ENCODE peak calls at places on chromosomes 7 and 10, in seven cellular contexts. One of them, this sample, is unnamed.

GRCh38 chr7:33276325-33276724 is 147.0 kb downstream of the BBS9 start:
- DNase-seq in Panc1: no peak
- DNase-seq in HFFc6: no peak
- DNase-seq in GM13977: no peak
- DNase-seq in HCT116: no peak
- DNase-seq in GM06990: no peak
- DNase-seq in cardiac fibroblast: no peak
- DNase-seq in this sample: no peak

GRCh38 chr10:132846631-132847415 is 60.9 kb upstream of the NKX6-2 start:
- DNase-seq in Panc1: no peak
- DNase-seq in HFFc6: no peak
- DNase-seq in GM13977: no peak
- DNase-seq in HCT116: no peak
- DNase-seq in GM06990: no peak
- DNase-seq in cardiac fibroblast: no peak
- DNase-seq in this sample: no peak

GRCh38 chr7:131029002-131029401 is 295.0 kb upstream of the KLF14 start:
- DNase-seq in Panc1: no peak
- DNase-seq in HFFc6: no peak
- DNase-seq in GM13977: no peak
- DNase-seq in HCT116: no peak
- DNase-seq in GM06990: no peak
- DNase-seq in cardiac fibroblast: no peak
- DNase-seq in this sample: no peak

GRCh38 chr7:40947546-40947945 is 755.3 kb downstream of the INHBA start:
- DNase-seq in Panc1: no peak
- DNase-seq in HFFc6: no peak
- DNase-seq in GM13977: no peak
- DNase-seq in HCT116: no peak
- DNase-seq in GM06990: no peak
- DNase-seq in cardiac fibroblast: no peak
- DNase-seq in this sample: no peak

GRCh38 chr10:58867683-58868082 is 308.8 kb upstream of the PHYHIPL start:
- DNase-seq in Panc1: no peak
- DNase-seq in HFFc6: no peak
- DNase-seq in GM13977: no peak
- DNase-seq in HCT116: no peak
- DNase-seq in GM06990: no peak
- DNase-seq in cardiac fibroblast: no peak
- DNase-seq in this sample: no peak

GRCh38 chr10:58969578-58969977 is 206.9 kb upstream of the PHYHIPL start:
- DNase-seq in Panc1: no peak
- DNase-seq in HFFc6: peak
- DNase-seq in GM13977: no peak
- DNase-seq in HCT116: no peak
- DNase-seq in GM06990: no peak
- DNase-seq in cardiac fibroblast: peak
- DNase-seq in this sample: no peak

GRCh38 chr10:59303018-59303417 is 59.3 kb downstream of the FAM13C start:
- DNase-seq in Panc1: no peak
- DNase-seq in HFFc6: no peak
- DNase-seq in GM13977: no peak
- DNase-seq in HCT116: no peak
- DNase-seq in GM06990: no peak
- DNase-seq in cardiac fibroblast: peak
- DNase-seq in this sample: no peak

GRCh38 chr7:104207348-104207730 is 474 bp downstream of the ORC5 start:
- DNase-seq in Panc1: no peak
- DNase-seq in HFFc6: no peak
- DNase-seq in GM13977: peak
- DNase-seq in HCT116: no peak
- DNase-seq in GM06990: peak
- DNase-seq in cardiac fibroblast: peak
- DNase-seq in this sample: peak

GRCh38 chr10:128263891-128264688 is 137.9 kb upstream of the MKI67 start:
- DNase-seq in Panc1: peak
- DNase-seq in HFFc6: peak
- DNase-seq in GM13977: peak
- DNase-seq in HCT116: peak
- DNase-seq in GM06990: no peak
- DNase-seq in cardiac fibroblast: peak
- DNase-seq in this sample: peak

GRCh38 chr10:1366811-1367425 is 310.7 kb downstream of the WDR37 start:
- DNase-seq in Panc1: no peak
- DNase-seq in HFFc6: no peak
- DNase-seq in GM13977: no peak
- DNase-seq in HCT116: no peak
- DNase-seq in GM06990: no peak
- DNase-seq in cardiac fibroblast: no peak
- DNase-seq in this sample: no peak

GRCh38 chr10:110872984-110873569 is 1.3 kb downstream of the PDCD4 start:
- DNase-seq in Panc1: no peak
- DNase-seq in HFFc6: no peak
- DNase-seq in GM13977: no peak
- DNase-seq in HCT116: no peak
- DNase-seq in GM06990: no peak
- DNase-seq in cardiac fibroblast: peak
- DNase-seq in this sample: no peak

GRCh38 chr10:110870823-110871235 is 899 bp upstream of the PDCD4 start:
- DNase-seq in Panc1: no peak
- DNase-seq in HFFc6: no peak
- DNase-seq in GM13977: no peak
- DNase-seq in HCT116: no peak
- DNase-seq in GM06990: no peak
- DNase-seq in cardiac fibroblast: peak
- DNase-seq in this sample: no peak

GRCh38 chr10:110871236-110872084 is at the start of gene PDCD4:
- DNase-seq in Panc1: peak
- DNase-seq in HFFc6: peak
- DNase-seq in GM13977: peak
- DNase-seq in HCT116: peak
- DNase-seq in GM06990: peak
- DNase-seq in cardiac fibroblast: peak
- DNase-seq in this sample: peak

GRCh38 chr10:110873951-110874350 is 2.2 kb downstream of the PDCD4 start:
- DNase-seq in Panc1: no peak
- DNase-seq in HFFc6: no peak
- DNase-seq in GM13977: no peak
- DNase-seq in HCT116: no peak
- DNase-seq in GM06990: no peak
- DNase-seq in cardiac fibroblast: no peak
- DNase-seq in this sample: no peak

DNA sequence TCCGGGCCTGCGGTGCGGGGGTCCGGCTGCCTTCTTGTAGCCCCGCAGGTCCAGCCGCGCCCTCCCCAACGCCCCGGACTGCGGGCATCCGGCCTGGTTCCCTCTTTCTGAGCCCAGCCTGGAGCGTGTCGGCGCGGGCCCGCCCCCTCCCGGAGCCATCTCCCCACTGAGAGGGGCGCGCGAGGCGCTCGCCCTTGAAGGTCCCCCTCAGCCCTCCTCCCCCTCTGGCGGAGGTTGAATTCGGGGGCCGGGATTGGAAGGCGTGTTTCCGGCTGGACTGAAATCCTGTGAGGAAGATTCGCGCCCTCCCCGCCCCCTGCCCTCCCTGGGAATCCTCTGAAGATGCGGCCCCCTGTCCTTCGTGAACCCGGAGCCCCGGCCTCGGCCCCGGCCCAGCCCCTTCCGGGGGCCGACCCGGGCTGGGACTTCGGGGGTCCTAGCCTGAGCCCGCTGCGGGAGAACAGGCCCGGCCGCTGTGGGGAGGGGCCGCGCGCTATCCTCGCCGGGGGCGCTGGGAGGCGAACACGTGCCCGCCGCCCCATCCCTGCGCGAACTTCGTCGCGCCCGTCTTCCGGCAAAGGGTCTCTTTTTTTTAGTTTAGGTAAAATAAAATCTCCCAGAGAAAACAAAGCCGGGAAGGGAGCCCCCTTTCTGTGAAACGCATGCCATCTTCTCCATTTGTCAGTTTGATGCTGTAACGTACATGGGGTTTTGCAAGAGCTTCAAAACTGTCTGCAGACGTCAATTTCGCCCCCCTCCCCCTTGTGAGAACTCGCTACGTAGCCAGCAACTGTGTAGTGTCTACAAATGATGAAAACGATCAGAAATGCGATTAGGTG is 636 bp downstream of the PDCD4 start:
- DNase-seq in Panc1: no peak
- DNase-seq in HFFc6: peak
- DNase-seq in GM13977: peak
- DNase-seq in HCT116: no peak
- DNase-seq in GM06990: peak
- DNase-seq in cardiac fibroblast: peak
- DNase-seq in this sample: peak
- TF ChIP-seq CTCF in Panc1: peak
- TF ChIP-seq CTCF in HFFc6: peak
- TF ChIP-seq CTCF in GM13977: peak
- TF ChIP-seq CTCF in HCT116: no peak
- TF ChIP-seq CTCF in GM06990: peak
- TF ChIP-seq CTCF in cardiac fibroblast: peak
- TF ChIP-seq CTCF in this sample: no peak

DNA sequence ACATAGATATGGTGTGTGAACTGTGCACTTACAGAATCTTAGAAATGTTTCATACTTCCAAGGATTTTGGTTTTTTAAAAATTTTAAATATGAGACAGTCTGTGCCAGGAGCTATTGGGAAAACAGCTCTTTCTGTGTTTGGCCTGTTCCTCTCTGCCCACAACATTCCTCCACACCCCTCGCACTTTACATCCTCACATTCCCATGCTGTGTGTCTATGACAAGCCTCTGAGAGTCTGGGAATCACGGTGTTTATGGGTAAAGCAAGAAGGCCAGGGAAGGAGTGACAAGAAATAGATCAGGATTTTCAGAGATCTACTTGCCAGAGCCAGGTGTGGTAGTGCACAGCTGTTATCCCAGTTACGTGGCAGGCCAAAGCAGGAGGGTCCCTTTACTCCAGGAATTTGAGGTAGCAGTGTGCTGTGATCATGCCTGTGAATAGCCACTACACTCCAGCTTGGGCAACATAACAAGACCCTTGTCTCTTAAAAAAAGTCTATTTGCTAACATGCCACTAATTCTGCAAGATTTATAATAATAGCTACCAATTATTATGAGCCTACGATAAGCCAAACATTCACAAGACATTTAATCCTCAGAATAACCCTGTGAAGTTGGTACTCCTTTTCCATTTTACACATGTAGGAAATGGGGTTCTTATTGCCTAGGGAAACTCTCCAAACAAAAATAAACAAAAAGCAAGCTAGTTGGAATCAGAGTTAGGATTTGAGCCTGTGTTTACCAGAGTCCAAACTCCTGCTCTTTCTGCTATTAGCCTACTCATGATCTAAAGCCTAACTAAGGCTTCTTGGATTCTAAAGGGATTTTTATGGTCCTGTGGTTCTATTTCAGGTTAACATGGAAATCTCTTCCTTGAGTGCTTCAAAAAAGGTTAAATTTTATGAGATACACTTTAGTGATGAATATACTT is 168.3 kb upstream of the SP8 start:
- DNase-seq in Panc1: no peak
- DNase-seq in HFFc6: no peak
- DNase-seq in GM13977: no peak
- DNase-seq in HCT116: no peak
- DNase-seq in GM06990: no peak
- DNase-seq in cardiac fibroblast: no peak
- DNase-seq in this sample: no peak
- TF ChIP-seq CTCF in Panc1: no peak
- TF ChIP-seq CTCF in HFFc6: no peak
- TF ChIP-seq CTCF in GM13977: no peak
- TF ChIP-seq CTCF in HCT116: no peak
- TF ChIP-seq CTCF in GM06990: no peak
- TF ChIP-seq CTCF in cardiac fibroblast: no peak
- TF ChIP-seq CTCF in this sample: no peak

GRCh38 chr10:124875596-124875995 is 66.3 kb upstream of the ZRANB1 start:
- DNase-seq in Panc1: no peak
- DNase-seq in HFFc6: peak
- DNase-seq in GM13977: no peak
- DNase-seq in HCT116: peak
- DNase-seq in GM06990: no peak
- DNase-seq in cardiac fibroblast: peak
- DNase-seq in this sample: no peak
- TF ChIP-seq CTCF in Panc1: no peak
- TF ChIP-seq CTCF in HFFc6: peak
- TF ChIP-seq CTCF in GM13977: no peak
- TF ChIP-seq CTCF in HCT116: peak
- TF ChIP-seq CTCF in GM06990: no peak
- TF ChIP-seq CTCF in cardiac fibroblast: peak
- TF ChIP-seq CTCF in this sample: no peak

DNA sequence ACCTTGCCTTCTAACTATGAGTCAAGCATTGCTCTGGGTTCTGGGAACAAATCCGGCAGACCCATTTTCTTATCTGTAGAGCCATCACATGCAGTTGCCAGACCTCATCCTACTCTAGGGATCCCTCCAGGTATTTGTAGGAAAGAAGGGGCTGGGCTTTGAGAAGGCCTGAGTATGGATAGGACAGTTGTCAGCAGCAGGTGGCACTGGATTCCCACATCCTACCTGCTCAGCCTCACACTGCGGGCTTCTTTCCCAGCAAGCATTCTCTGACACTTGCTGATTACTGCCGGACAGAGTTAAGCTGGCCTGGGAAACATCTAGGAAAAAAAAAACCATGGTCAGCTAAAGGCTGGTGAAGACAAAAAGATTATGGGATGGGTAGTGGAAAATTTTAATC is 224.1 kb downstream of the CCSER2 start:
- DNase-seq in Panc1: no peak
- DNase-seq in HFFc6: no peak
- DNase-seq in GM13977: no peak
- DNase-seq in HCT116: no peak
- DNase-seq in GM06990: no peak
- DNase-seq in cardiac fibroblast: no peak
- DNase-seq in this sample: no peak
- TF ChIP-seq CTCF in Panc1: no peak
- TF ChIP-seq CTCF in HFFc6: no peak
- TF ChIP-seq CTCF in GM13977: no peak
- TF ChIP-seq CTCF in HCT116: no peak
- TF ChIP-seq CTCF in GM06990: no peak
- TF ChIP-seq CTCF in cardiac fibroblast: no peak
- TF ChIP-seq CTCF in this sample: no peak

DNA sequence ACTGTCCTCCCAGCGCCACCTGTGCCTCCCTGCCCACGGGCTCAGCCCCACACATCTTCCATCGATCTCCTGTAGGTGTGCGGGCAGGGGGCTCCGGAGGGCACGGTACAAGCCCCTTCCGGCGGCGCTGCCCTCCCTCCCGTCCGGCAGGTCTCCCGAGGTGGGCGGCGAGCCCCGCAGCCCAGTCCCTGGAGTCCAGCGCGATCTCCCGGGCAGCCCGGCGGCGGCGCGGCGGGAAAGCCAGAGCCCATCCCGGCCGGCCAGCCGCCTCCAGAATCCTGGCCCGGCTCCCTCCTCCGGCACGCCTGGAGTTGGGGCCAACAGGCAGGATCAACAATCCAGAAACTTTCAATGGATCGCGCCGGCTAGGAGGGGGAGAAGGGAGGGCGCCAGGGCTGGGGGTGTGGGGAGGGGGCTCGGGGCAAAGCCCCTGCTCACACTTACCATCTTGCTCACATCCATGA is 100.1 kb downstream of the HIP1 start:
- DNase-seq in Panc1: no peak
- DNase-seq in HFFc6: peak
- DNase-seq in GM13977: peak
- DNase-seq in HCT116: no peak
- DNase-seq in GM06990: no peak
- DNase-seq in cardiac fibroblast: peak
- DNase-seq in this sample: no peak
- TF ChIP-seq CTCF in Panc1: no peak
- TF ChIP-seq CTCF in HFFc6: no peak
- TF ChIP-seq CTCF in GM13977: no peak
- TF ChIP-seq CTCF in HCT116: no peak
- TF ChIP-seq CTCF in GM06990: no peak
- TF ChIP-seq CTCF in cardiac fibroblast: no peak
- TF ChIP-seq CTCF in this sample: no peak